ENCODE peak calls at places on chromosomes 5 and 9, in eight cellular contexts. J is spleen, K is stomach, V is suprapubic skin, E is vagina, P is esophagus muscularis mucosa, H is HepG2, S is upper lobe of left lung. F is an unnamed sample.

GRCh38 chr9:10112798-10113197 is 500.0 kb downstream of the PTPRD start:
- DNase-seq in J (no peak), K (no peak), V (no peak), E (no peak), P (no peak), H (no peak), S (no peak), F (no peak)

GRCh38 chr5:71699233-71699632 is 19.8 kb upstream of the CARTPT start:
- DNase-seq in J (no peak), K (no peak), V (no peak), E (no peak), P (no peak), H (no peak), S (no peak), F (no peak)

GRCh38 chr9:126947529-126947928 is 32.9 kb downstream of the RALGPS1 start:
- DNase-seq in J (no peak), K (no peak), V (no peak), E (no peak), P (no peak), H (no peak), S (no peak), F (no peak)

GRCh38 chr9:113221800-113222481 is 597 bp downstream of the SLC31A1 start:
- DNase-seq in J (no peak), K (no peak), V (no peak), E (no peak), P (no peak), H (peak), S (no peak), F (no peak)

GRCh38 chr9:137615387-137615871 is 3.4 kb upstream of the EHMT1 start:
- DNase-seq in J (peak), K (no peak), V (no peak), E (no peak), P (no peak), H (no peak), S (no peak), F (no peak)

GRCh38 chr5:145797336-145797735 is 37.8 kb downstream of the PRELID2 start:
- DNase-seq in J (no peak), K (no peak), V (no peak), E (no peak), P (no peak), H (no peak), S (no peak), F (no peak)

GRCh38 chr5:73282923-73283322 is 109.9 kb downstream of the TMEM174 start:
- DNase-seq in J (no peak), K (peak), V (no peak), E (no peak), P (no peak), H (no peak), S (peak), F (no peak)

GRCh38 chr5:77218263-77218662 is 7.8 kb downstream of the PDE8B start:
- DNase-seq in J (no peak), K (no peak), V (no peak), E (no peak), P (no peak), H (no peak), S (no peak), F (no peak)

GRCh38 chr9:134162926-134163373 is 1.4 kb downstream of the RNU6ATAC start:
- DNase-seq in J (no peak), K (no peak), V (no peak), E (no peak), P (no peak), H (no peak), S (no peak), F (no peak)

GRCh38 chr9:113530942-113531341 is 67.4 kb downstream of the RGS3 start:
- DNase-seq in J (no peak), K (no peak), V (no peak), E (no peak), P (no peak), H (no peak), S (no peak), F (peak)

GRCh38 chr9:133777111-133777791 is 39.1 kb upstream of the SARDH start:
- DNase-seq in J (peak), K (no peak), V (no peak), E (no peak), P (no peak), H (no peak), S (no peak), F (no peak)

GRCh38 chr5:96968074-96968473 is 32.2 kb downstream of the LNPEP start:
- DNase-seq in J (no peak), K (no peak), V (no peak), E (no peak), P (no peak), H (peak), S (no peak), F (no peak)

GRCh38 chr9:134440636-134441226 is 114.5 kb downstream of the RXRA start:
- DNase-seq in J (no peak), K (no peak), V (no peak), E (no peak), P (no peak), H (no peak), S (no peak), F (no peak)

GRCh38 chr9:113355197-113355596 is 5.9 kb downstream of the BSPRY start:
- DNase-seq in J (no peak), K (no peak), V (no peak), E (no peak), P (no peak), H (peak), S (no peak), F (no peak)

GRCh38 chr9:137243626-137244485 is 2.8 kb downstream of the TUBB4B start:
- DNase-seq in J (no peak), K (no peak), V (no peak), E (no peak), P (no peak), H (no peak), S (no peak), F (no peak)

GRCh38 chr9:107007361-107007760 is 144.4 kb downstream of the ZNF462 start:
- DNase-seq in J (no peak), K (no peak), V (no peak), E (no peak), P (no peak), H (no peak), S (no peak), F (no peak)

GRCh38 chr5:147310059-147310704 is 75.4 kb downstream of the STK32A start:
- DNase-seq in J (no peak), K (peak), V (no peak), E (no peak), P (no peak), H (no peak), S (peak), F (peak)

GRCh38 chr5:151812757-151813309 is 41.1 kb downstream of the G3BP1 start:
- DNase-seq in J (no peak), K (no peak), V (no peak), E (no peak), P (no peak), H (no peak), S (no peak), F (no peak)

GRCh38 chr5:15731686-15732085 is 231.7 kb downstream of the FBXL7 start:
- DNase-seq in J (no peak), K (no peak), V (no peak), E (no peak), P (no peak), H (no peak), S (no peak), F (no peak)

GRCh38 chr9:27457445-27457844 is 66.6 kb upstream of the IFNK start:
- DNase-seq in J (peak), K (no peak), V (no peak), E (no peak), P (no peak), H (no peak), S (no peak), F (no peak)

GRCh38 chr5:10624244-10624643 is 60.4 kb downstream of the ANKRD33B start:
- DNase-seq in J (no peak), K (no peak), V (peak), E (no peak), P (no peak), H (no peak), S (no peak), F (no peak)

GRCh38 chr9:86644315-86645034 is 290.3 kb upstream of the TUT7 start:
- DNase-seq in J (no peak), K (no peak), V (no peak), E (no peak), P (peak), H (no peak), S (no peak), F (no peak)

GRCh38 chr9:113548221-113549041 is 84.9 kb downstream of the RGS3 start:
- DNase-seq in J (peak), K (peak), V (no peak), E (no peak), P (no peak), H (peak), S (peak), F (peak)

GRCh38 chr9:5838884-5839571 is 6.1 kb upstream of the ERMP1 start:
- DNase-seq in J (no peak), K (peak), V (no peak), E (no peak), P (no peak), H (peak), S (peak), F (no peak)

GRCh38 chr9:137700911-137701310 is 82.1 kb downstream of the EHMT1 start:
- DNase-seq in J (no peak), K (no peak), V (no peak), E (no peak), P (no peak), H (no peak), S (no peak), F (no peak)

GRCh38 chr5:155726267-155726666 is 600.7 kb upstream of the SGCD start:
- DNase-seq in J (no peak), K (no peak), V (no peak), E (no peak), P (no peak), H (no peak), S (no peak), F (no peak)

GRCh38 chr5:136020383-136021015 is 8.3 kb upstream of the TGFBI start:
- DNase-seq in J (no peak), K (no peak), V (no peak), E (no peak), P (no peak), H (peak), S (peak), F (peak)

GRCh38 chr9:128882677-128883590 is 1.0 kb downstream of the LRRC8A start:
- DNase-seq in J (peak), K (no peak), V (no peak), E (no peak), P (no peak), H (peak), S (no peak), F (no peak)

GRCh38 chr9:33202018-33202417 is 34.9 kb upstream of the B4GALT1 start:
- DNase-seq in J (no peak), K (no peak), V (no peak), E (no peak), P (no peak), H (no peak), S (no peak), F (no peak)

GRCh38 chr5:172421020-172421419 is 33.3 kb downstream of the SH3PXD2B start:
- DNase-seq in J (no peak), K (no peak), V (no peak), E (no peak), P (no peak), H (no peak), S (no peak), F (peak)

GRCh38 chr5:103840600-103840999 is 278.0 kb upstream of the NUDT12 start:
- DNase-seq in J (no peak), K (no peak), V (no peak), E (no peak), P (no peak), H (no peak), S (no peak), F (no peak)

GRCh38 chr5:16464664-16465543 is 696 bp downstream of the ZNF622 start:
- DNase-seq in J (peak), K (no peak), V (no peak), E (no peak), P (no peak), H (no peak), S (no peak), F (no peak)

DNA sequence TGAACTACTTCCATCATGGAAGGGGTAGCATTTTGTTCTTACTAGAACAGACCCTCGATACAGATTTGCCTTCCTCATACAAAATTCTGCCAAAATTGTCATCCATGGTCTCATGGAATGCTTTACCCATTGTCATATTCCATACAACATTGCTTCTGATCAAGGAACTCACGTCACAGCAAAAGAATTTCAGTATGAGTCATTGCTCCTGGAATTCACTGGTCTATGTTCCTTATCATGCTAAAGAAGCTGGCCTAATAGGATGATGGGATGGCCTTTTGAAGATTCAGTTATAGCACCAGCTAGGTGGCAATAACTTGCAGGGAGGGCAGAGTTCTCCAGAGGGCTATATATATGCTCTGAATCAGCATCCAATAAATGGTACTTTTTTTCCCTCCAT is 18.2 kb upstream of the FNIP1 start:
- DNase-seq in J (no peak), K (no peak), V (no peak), E (no peak), P (no peak), H (no peak), S (no peak), F (no peak)
- H3K27ac ChIP-seq in J (no peak), K (no peak), V (no peak), E (no peak), P (no peak), H (no peak), S (no peak), F (no peak)

GRCh38 chr9:74887041-74887980 is at the start of gene TRPM6:
- DNase-seq in J (peak), K (peak), V (peak), E (no peak), P (no peak), H (peak), S (peak), F (peak)
- TF ChIP-seq POLR2AphosphoS5 in J (peak), K (peak), V (no peak), E (no peak), P (peak), H (no peak), S (peak), F (peak)

DNA sequence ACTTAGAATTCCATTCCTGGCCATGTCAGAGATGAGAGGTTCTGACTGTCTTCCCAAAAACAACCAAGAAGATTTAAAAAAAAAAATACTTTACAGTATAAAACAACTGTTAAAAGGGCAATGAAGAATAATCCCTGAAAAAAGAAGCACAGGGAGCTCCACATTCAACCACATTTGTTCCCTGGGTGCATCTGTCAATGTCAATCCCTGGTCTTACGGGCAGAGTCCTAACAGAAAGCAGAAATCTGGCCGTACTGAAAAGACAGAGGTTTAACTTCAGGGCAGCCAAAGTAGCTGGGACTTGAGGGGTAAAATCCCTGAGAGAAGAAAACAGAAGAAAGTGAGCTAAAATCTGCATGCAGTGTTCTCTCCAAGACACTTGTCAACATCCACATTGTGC is 76.6 kb downstream of the RICTOR start:
- DNase-seq in J (no peak), K (no peak), V (no peak), E (no peak), P (no peak), H (no peak), S (no peak), F (no peak)
- H3K27ac ChIP-seq in J (no peak), K (no peak), V (no peak), E (no peak), P (no peak), H (no peak), S (no peak), F (peak)

GRCh38 chr9:124861342-124862229 is at the start of the genes ARPC5L and RPL35:
- DNase-seq in J (peak), K (peak), V (peak), E (no peak), P (peak), H (peak), S (peak), F (peak)

GRCh38 chr9:124858330-124859046 is 3.3 kb downstream of the RPL35 start:
- DNase-seq in J (no peak), K (no peak), V (no peak), E (no peak), P (no peak), H (no peak), S (no peak), F (no peak)

GRCh38 chr9:124860582-124861341 is 995 bp downstream of the RPL35 start:
- DNase-seq in J (no peak), K (no peak), V (no peak), E (no peak), P (no peak), H (no peak), S (no peak), F (no peak)

GRCh38 chr9:124857533-124858162 is 4.1 kb downstream of the RPL35 start:
- DNase-seq in J (no peak), K (no peak), V (no peak), E (no peak), P (no peak), H (no peak), S (no peak), F (no peak)

GRCh38 chr9:124859803-124860581 is 1.8 kb downstream of the RPL35 start:
- DNase-seq in J (no peak), K (no peak), V (no peak), E (no peak), P (no peak), H (no peak), S (no peak), F (no peak)
- TF ChIP-seq POLR2AphosphoS5 in J (no peak), K (no peak), V (no peak), E (no peak), P (no peak), H (no peak), S (no peak), F (no peak)

GRCh38 chr5:57349214-57349613 is 133.4 kb downstream of the ACTBL2 start:
- DNase-seq in J (no peak), K (no peak), V (no peak), E (no peak), P (no peak), H (no peak), S (no peak), F (no peak)
- H3K27ac ChIP-seq in J (no peak), K (no peak), V (no peak), E (no peak), P (no peak), H (no peak), S (no peak), F (no peak)